ENCODE peak calls at places on chromosomes 1 and 21, in seven cellular contexts. S is kidney glomerular epithelial cell, W is GM23248, A is AG04450, K is left ventricle myocardium inferior, Y is T-cell, T is testis. E is an unnamed sample.

GRCh38 chr1:231020816-231021215 is 19.2 kb downstream of the FAM89A start:
- DNase-seq in A (no peak), Y (no peak), S (no peak), T (no peak), K (no peak), W (no peak), E (no peak)

GRCh38 chr1:180167721-180168467 is 13.2 kb downstream of the QSOX1 start:
- DNase-seq in T (no peak), Y (no peak), A (no peak), W (no peak), K (no peak), S (no peak), E (no peak)

GRCh38 chr1:101235696-101236545 is 898 bp upstream of the S1PR1 start:
- DNase-seq in Y (peak; percentile 49), T (peak; percentile 48), S (peak; percentile 55), W (peak; percentile 74), A (no peak), K (peak; percentile 43), E (peak; percentile 83)

GRCh38 chr1:248906741-248907661 is 966 bp downstream of the PGBD2 start:
- DNase-seq in S (peak; percentile 45), T (peak; percentile 36), W (peak; percentile 18), A (no peak), K (peak; percentile 30), Y (no peak), E (no peak)

GRCh38 chr1:94783342-94784264 is 36.6 kb upstream of the SLC44A3 start:
- DNase-seq in W (peak; percentile 95), T (peak; percentile 72), S (peak; percentile 94), A (no peak), Y (no peak), K (peak; percentile 70), E (no peak)

GRCh38 chr1:168742386-168742785 is 13.4 kb upstream of the DPT start:
- DNase-seq in A (no peak), K (no peak), T (no peak), S (no peak), W (no peak), Y (no peak), E (no peak)

GRCh38 chr1:220999872-221000863 is 120.9 kb downstream of the HLX start:
- DNase-seq in T (no peak), S (no peak), W (no peak), Y (no peak), K (no peak), A (no peak), E (no peak)

GRCh38 chr1:184975208-184975875 is 1.0 kb upstream of the NIBAN1 start:
- DNase-seq in T (no peak), A (no peak), K (no peak), Y (no peak), W (no peak), S (no peak), E (peak; percentile 24)

GRCh38 chr1:192575499-192576189 is at the start of gene RGS1:
- DNase-seq in S (no peak), T (peak; percentile 41), W (no peak), Y (peak; percentile 64), K (peak; percentile 16), A (no peak), E (peak; percentile 85)

GRCh38 chr1:2208309-2209239 is 14.0 kb upstream of the FAAP20 start:
- DNase-seq in K (peak; percentile 38), T (no peak), S (peak; percentile 69), W (peak; percentile 99), Y (no peak), A (no peak), E (no peak)

GRCh38 chr21:45202344-45202743 is 85.4 kb downstream of the POFUT2 start:
- DNase-seq in A (no peak), W (no peak), S (no peak), K (no peak), Y (no peak), T (no peak), E (no peak)

GRCh38 chr1:219441884-219442283 is 171.0 kb downstream of the ZC3H11B start:
- DNase-seq in S (no peak), A (no peak), K (no peak), T (no peak), W (no peak), Y (no peak), E (no peak)

GRCh38 chr21:36461918-36462486 is 17.9 kb downstream of the CLDN14 start:
- DNase-seq in A (no peak), W (no peak), K (no peak), T (no peak), Y (no peak), S (no peak), E (no peak)

E was measured in CD4-positive, alpha-beta memory T cell.